ENCODE peak calls at places on chromosomes 5 and 9, in five cellular contexts. M is MM.1S, T is hepatocyte, O is neural progenitor cell, D is SK-N-SH. V is an unnamed sample. For H4K20me1, the result is how much of the 10 kb centered on the place peaks cover.

GRCh38 chr5:124742983-124743533 is 3.4 kb downstream of the ZNF608 start:
- DNase-seq in D (no peak), O (no peak), T (peak), M (no peak), V (peak)

GRCh38 chr5:177256296-177256695 is 47.2 kb downstream of the RAB24 start:
- DNase-seq in D (no peak), O (no peak), T (no peak), M (no peak), V (no peak)

GRCh38 chr9:89433826-89434225 is 64.1 kb downstream of the SEMA4D start:
- DNase-seq in O (no peak), T (no peak), M (no peak), D (no peak), V (no peak)

GRCh38 chr5:132714456-132715307 is 22.7 kb downstream of the KIF3A start:
- DNase-seq in O (no peak), M (peak), T (no peak), D (no peak), V (peak)

GRCh38 chr9:111852291-111852690 is 44.3 kb upstream of the UGCG start:
- DNase-seq in O (no peak), T (no peak), M (no peak), D (no peak), V (no peak)

GRCh38 chr5:35854248-35854647 is 2.4 kb upstream of the IL7R start:
- DNase-seq in O (no peak), M (no peak), T (no peak), D (no peak), V (no peak)

GRCh38 chr9:127537792-127538191 is 74.3 kb upstream of the STXBP1 start:
- DNase-seq in D (peak), M (no peak), T (no peak), O (peak), V (no peak)

GRCh38 chr5:89981871-89982773 is 427.4 kb downstream of the CETN3 start:
- DNase-seq in M (no peak), O (no peak), D (peak), T (no peak), V (no peak)

GRCh38 chr9:117075636-117076035 is 339.2 kb downstream of the ASTN2 start:
- DNase-seq in M (no peak), D (no peak), O (no peak), T (no peak), V (no peak)

GRCh38 chr9:137470785-137471184 is 11.7 kb upstream of the NSMF start:
- DNase-seq in O (no peak), T (no peak), D (no peak), M (no peak), V (no peak)

GRCh38 chr9:76136986-76137385 is 246.5 kb downstream of the PCSK5 start:
- DNase-seq in M (no peak), T (peak), D (no peak), O (no peak), V (no peak)

GRCh38 chr5:37869221-37869620 is 29.4 kb upstream of the GDNF start:
- DNase-seq in D (no peak), M (no peak), O (no peak), T (no peak), V (no peak)

GRCh38 chr5:68798877-68799276 is 294.9 kb upstream of the SLC30A5 start:
- DNase-seq in D (no peak), O (no peak), M (no peak), T (no peak), V (no peak)

GRCh38 chr5:73387630-73388370 is 60.8 kb downstream of the FOXD1 start:
- DNase-seq in M (peak), D (no peak), T (no peak), O (no peak), V (peak)

GRCh38 chr9:347667-348292 is 133.1 kb downstream of the DOCK8 start:
- DNase-seq in T (peak), D (peak), O (peak), M (no peak), V (peak)

GRCh38 chr5:78899922-78900362 is 85.2 kb downstream of the ARSB start:
- DNase-seq in T (peak), O (peak), D (no peak), M (peak), V (peak)

GRCh38 chr5:78908173-78908901 is 76.8 kb downstream of the ARSB start:
- DNase-seq in M (no peak), T (peak), D (peak), O (peak), V (no peak)

GRCh38 chr5:78905084-78905938 is 79.8 kb downstream of the ARSB start:
- DNase-seq in D (no peak), M (no peak), T (no peak), O (no peak), V (peak)

GRCh38 chr5:78907255-78907886 is 77.7 kb downstream of the ARSB start:
- DNase-seq in D (no peak), T (peak), O (no peak), M (no peak), V (peak)

DNA sequence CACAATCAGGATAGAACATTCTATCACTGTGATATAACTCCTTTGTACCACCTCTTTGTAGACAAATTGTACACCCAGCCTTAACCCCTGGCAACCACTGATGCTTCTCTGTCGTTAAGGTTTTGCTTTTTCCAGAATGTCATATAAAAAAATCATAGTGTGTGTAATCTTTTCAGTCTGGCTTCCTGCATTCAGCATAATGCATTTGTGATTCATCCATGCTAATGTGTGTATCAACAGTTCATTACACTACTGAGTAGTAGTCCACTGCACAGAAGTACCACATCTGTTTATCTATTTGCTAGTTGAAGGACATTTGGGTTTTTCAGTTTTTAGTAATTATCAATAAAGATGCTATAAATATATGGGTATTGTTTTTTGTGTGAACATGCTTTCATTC is 81.2 kb downstream of the ARSB start:
- DNase-seq in T (no peak), M (no peak), O (no peak), D (no peak), V (no peak)
- TF ChIP-seq EZH2phosphoT487 in T (no peak), M (no peak), O (no peak), D (no peak), V (no peak)

GRCh38 chr5:88881566-88881965 is 1.4 kb downstream of the MEF2C start:
- DNase-seq in O (no peak), T (no peak), M (peak), D (no peak), V (peak)

GRCh38 chr5:88882321-88883038 is 504 bp downstream of the MEF2C start:
- DNase-seq in D (no peak), T (no peak), M (peak), O (no peak), V (peak)

GRCh38 chr5:88878976-88879375 is 4.0 kb downstream of the MEF2C start:
- DNase-seq in M (peak), T (no peak), D (no peak), O (no peak), V (no peak)

GRCh38 chr5:88879724-88880123 is 3.3 kb downstream of the MEF2C start:
- DNase-seq in T (no peak), O (peak), D (no peak), M (peak), V (peak)

GRCh38 chr5:88880196-88880595 is 2.8 kb downstream of the MEF2C start:
- DNase-seq in M (peak), O (no peak), D (no peak), T (no peak), V (no peak)
- H4K20me1 ChIP-seq in M (under half), O (under half), D (under half), T (under half), V (under half)

GRCh38 chr9:99353408-99353807 is 131.3 kb downstream of the SEC61B start:
- DNase-seq in M (no peak), O (no peak), D (no peak), T (no peak), V (no peak)
- H3K4me2 ChIP-seq in M (no peak), O (no peak), D (no peak), T (no peak), V (no peak)

GRCh38 chr9:86322973-86323644 is 31.1 kb downstream of the TUT7 start:
- DNase-seq in O (no peak), M (no peak), D (no peak), T (no peak), V (no peak)
- TF ChIP-seq EZH2phosphoT487 in O (no peak), M (no peak), D (no peak), T (no peak), V (no peak)

GRCh38 chr9:110130791-110131416 is 77.1 kb downstream of the C9orf152 start:
- DNase-seq in O (no peak), M (no peak), T (no peak), D (no peak), V (no peak)

GRCh38 chr9:110133059-110133458 is 74.9 kb downstream of the C9orf152 start:
- DNase-seq in T (no peak), D (no peak), O (no peak), M (no peak), V (no peak)

GRCh38 chr9:110131499-110131898 is 76.5 kb downstream of the C9orf152 start:
- DNase-seq in D (no peak), M (no peak), T (no peak), O (peak), V (no peak)

GRCh38 chr9:110135858-110136257 is 72.1 kb downstream of the C9orf152 start:
- DNase-seq in M (no peak), D (no peak), T (no peak), O (no peak), V (no peak)

GRCh38 chr9:110133608-110134214 is 74.2 kb downstream of the C9orf152 start:
- DNase-seq in O (no peak), D (no peak), M (no peak), T (no peak), V (no peak)
- H4K20me1 ChIP-seq in O (under half), D (half or more), M (under half), T (under half), V (under half)

GRCh38 chr5:126909856-126910255 is 120.5 kb downstream of the MARCHF3 start:
- DNase-seq in M (no peak), T (no peak), O (no peak), D (no peak), V (no peak)
- H3K4me2 ChIP-seq in M (no peak), T (no peak), O (no peak), D (no peak), V (no peak)

DNA sequence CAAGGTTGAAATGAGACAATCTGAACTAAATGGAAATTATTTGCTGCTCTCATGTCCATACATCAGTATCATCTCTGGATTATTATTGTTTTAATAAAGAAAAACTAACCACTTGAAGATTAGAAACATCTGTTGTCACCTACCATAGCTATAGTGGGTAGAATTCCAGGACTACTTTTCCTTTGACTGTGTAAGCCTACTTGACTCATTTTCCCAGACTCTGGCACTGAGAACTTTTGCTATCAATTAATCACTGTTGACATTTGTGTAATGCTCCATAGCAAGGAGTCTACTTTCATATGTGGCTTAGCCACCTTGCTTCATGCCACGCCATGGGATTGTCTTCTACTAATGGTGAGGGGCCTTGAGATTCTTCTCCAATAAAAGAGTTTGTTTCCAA is 59.9 kb upstream of the ARRDC3 start:
- DNase-seq in D (no peak), T (no peak), M (no peak), O (no peak), V (no peak)
- TF ChIP-seq EZH2phosphoT487 in D (no peak), T (no peak), M (no peak), O (no peak), V (no peak)

DNA sequence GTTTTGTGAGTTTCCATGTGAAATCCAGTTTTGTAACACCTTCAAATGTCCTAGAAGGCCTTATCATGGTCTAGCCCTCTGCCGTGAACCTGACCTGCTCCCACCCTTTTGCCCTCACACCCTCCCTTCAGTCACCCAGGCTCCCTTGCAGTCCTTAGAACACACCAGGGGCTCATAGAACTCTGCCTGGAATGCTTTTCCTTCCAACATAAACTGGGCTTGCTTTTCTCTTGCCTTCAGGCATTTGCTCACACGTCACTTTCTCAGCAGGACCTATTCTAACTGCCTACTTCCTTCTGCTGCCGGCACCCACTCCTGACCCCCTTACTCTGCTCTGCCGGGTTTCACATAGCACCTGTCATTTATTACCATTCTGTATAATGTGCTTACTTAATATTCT is 111.9 kb downstream of the PDE8B start:
- DNase-seq in D (no peak), O (no peak), T (no peak), M (no peak), V (no peak)
- H4K20me1 ChIP-seq in D (under half), O (under half), T (under half), M (under half), V (under half)